ENCODE peak calls at places on chromosomes 7 and 10, in four cellular contexts. C, N, K and F are unnamed samples.

GRCh38 chr7:128347573-128348147 is 4.0 kb upstream of the RBM28 start:
- DNase-seq in C (no peak), N (peak; percentile 49), K (peak; percentile 77), F (peak; percentile 66)

GRCh38 chr7:155858521-155859061 is 46.3 kb upstream of the SHH start:
- DNase-seq in C (peak; percentile 73), N (no peak), K (no peak), F (no peak)

GRCh38 chr7:102439963-102440795 is 6.8 kb downstream of the ORAI2 start:
- DNase-seq in C (peak; percentile 76), N (peak; percentile 76), K (no peak), F (no peak)

GRCh38 chr10:117496616-117497028 is 45.9 kb upstream of the EMX2 start:
- DNase-seq in C (peak; percentile 81), N (peak; percentile 67), K (peak; percentile 82), F (peak; percentile 53)

GRCh38 chr10:19683965-19684364 is 132.3 kb upstream of the PLXDC2 start:
- DNase-seq in C (no peak), N (no peak), K (no peak), F (no peak)

GRCh38 chr7:116669769-116670168 is 2.2 kb upstream of the MET start:
- DNase-seq in C (no peak), N (no peak), K (no peak), F (no peak)

GRCh38 chr10:12638781-12639180 is 289.4 kb downstream of the CAMK1D start:
- DNase-seq in C (no peak), N (no peak), K (no peak), F (no peak)

GRCh38 chr7:131241381-131241780 is 86.3 kb upstream of the MKLN1 start:
- DNase-seq in C (no peak), N (no peak), K (no peak), F (no peak)

GRCh38 chr7:151857412-151857811 is 19.5 kb downstream of the PRKAG2 start:
- DNase-seq in C (no peak), N (peak; percentile 4), K (peak; percentile 20), F (no peak)

GRCh38 chr7:24701232-24701898 is 55.9 kb downstream of the GSDME start:
- DNase-seq in C (peak; percentile 27), N (no peak), K (no peak), F (peak; percentile 84)

GRCh38 chr10:133088524-133089460 is 1.1 kb downstream of the ADGRA1 start:
- DNase-seq in C (no peak), N (no peak), K (no peak), F (no peak)

GRCh38 chr10:72146559-72147323 is 58.4 kb upstream of the SPOCK2 start:
- DNase-seq in C (peak; percentile 27), N (no peak), K (no peak), F (no peak)

GRCh38 chr7:14446829-14447228 is 455.7 kb downstream of the DGKB start:
- DNase-seq in C (no peak), N (no peak), K (no peak), F (no peak)